ENCODE peak calls at places on chromosome 21, in nine cellular contexts. V, T, Y, H, M, E, J, P and U are unnamed samples.

GRCh38 chr21:15060776-15061175 is 4.0 kb downstream of the NRIP1 start:
- DNase-seq in V (no peak), T (peak), Y (no peak), H (no peak), M (no peak), E (no peak), J (no peak), P (no peak), U (no peak)

GRCh38 chr21:38533887-38534286 is 35.6 kb upstream of the ERG start:
- DNase-seq in V (no peak), T (no peak), Y (no peak), H (no peak), M (no peak), E (no peak), J (no peak), P (no peak), U (no peak)

GRCh38 chr21:45542667-45543370 is 579 bp upstream of the SLC19A1 start:
- DNase-seq in V (no peak), T (no peak), Y (peak), H (no peak), M (peak), E (no peak), J (peak), P (peak), U (no peak)

GRCh38 chr21:43889055-43889454 is 24.0 kb downstream of the AGPAT3 start:
- DNase-seq in V (no peak), T (no peak), Y (no peak), H (no peak), M (no peak), E (no peak), J (no peak), P (no peak), U (no peak)

GRCh38 chr21:36630485-36631206 is 68.3 kb upstream of the SIM2 start:
- DNase-seq in V (no peak), T (peak), Y (peak), H (no peak), M (peak), E (no peak), J (no peak), P (no peak), U (peak)

GRCh38 chr21:39661121-39661520 is 48.4 kb downstream of the B3GALT5 start:
- DNase-seq in V (no peak), T (no peak), Y (no peak), H (no peak), M (no peak), E (no peak), J (no peak), P (peak), U (no peak)

GRCh38 chr21:15526793-15527192 is 203.0 kb upstream of the USP25 start:
- DNase-seq in V (no peak), T (no peak), Y (no peak), H (no peak), M (no peak), E (no peak), J (no peak), P (no peak), U (no peak)

GRCh38 chr21:28699591-28700259 is 293.0 kb downstream of the LTN1 start:
- DNase-seq in V (no peak), T (no peak), Y (peak), H (no peak), M (no peak), E (no peak), J (no peak), P (no peak), U (no peak)

GRCh38 chr21:36477559-36477958 is 2.4 kb downstream of the CLDN14 start:
- DNase-seq in V (no peak), T (no peak), Y (no peak), H (no peak), M (no peak), E (no peak), J (no peak), P (no peak), U (no peak)

GRCh38 chr21:14977814-14978213 is 87.0 kb downstream of the NRIP1 start:
- DNase-seq in V (no peak), T (no peak), Y (no peak), H (no peak), M (no peak), E (no peak), J (peak), P (no peak), U (no peak)

GRCh38 chr21:33101300-33102005 is 31.5 kb downstream of the OLIG1 start:
- DNase-seq in V (no peak), T (no peak), Y (no peak), H (no peak), M (no peak), E (no peak), J (no peak), P (no peak), U (no peak)

GRCh38 chr21:45073301-45074047 is 906 bp upstream of the ADARB1 start:
- DNase-seq in V (no peak), T (peak), Y (peak), H (no peak), M (peak), E (no peak), J (no peak), P (peak), U (no peak)

GRCh38 chr21:35933466-35933865 is 126.9 kb downstream of the SETD4 start:
- DNase-seq in V (no peak), T (peak), Y (peak), H (no peak), M (no peak), E (peak), J (peak), P (peak), U (no peak)

GRCh38 chr21:42760977-42761751 is 107.7 kb downstream of the PDE9A start:
- DNase-seq in V (no peak), T (no peak), Y (no peak), H (no peak), M (no peak), E (peak), J (peak), P (no peak), U (no peak)

GRCh38 chr21:41766883-41767605 is at the start of gene RIPK4:
- DNase-seq in V (peak), T (peak), Y (peak), H (no peak), M (peak), E (peak), J (peak), P (peak), U (peak)

GRCh38 chr21:20013851-20014250 is 984.4 kb upstream of the NCAM2 start:
- DNase-seq in V (no peak), T (no peak), Y (no peak), H (no peak), M (no peak), E (no peak), J (no peak), P (no peak), U (no peak)

GRCh38 chr21:33975548-33976081 is 60.0 kb upstream of the ATP5PO start:
- DNase-seq in V (peak), T (peak), Y (peak), H (no peak), M (no peak), E (peak), J (no peak), P (peak), U (peak)

GRCh38 chr21:45105906-45106485 is 31.6 kb downstream of the ADARB1 start:
- DNase-seq in V (no peak), T (no peak), Y (no peak), H (no peak), M (no peak), E (no peak), J (no peak), P (no peak), U (no peak)

GRCh38 chr21:45150630-45151265 is 76.4 kb downstream of the ADARB1 start:
- DNase-seq in V (no peak), T (no peak), Y (no peak), H (no peak), M (peak), E (no peak), J (no peak), P (peak), U (no peak)

GRCh38 chr21:46079357-46080170 is 18.3 kb upstream of the COL6A2 start:
- DNase-seq in V (no peak), T (peak), Y (no peak), H (no peak), M (no peak), E (no peak), J (no peak), P (peak), U (no peak)